ENCODE peak calls at places on chromosomes 16 and 17, in six cellular contexts. N, Y, Z, X, G and P are unnamed samples.

GRCh38 chr17:48426019-48426418 is 4.0 kb downstream of the SKAP1 start:
- DNase-seq in N (no peak), Y (no peak), Z (no peak), X (no peak), G (no peak), P (no peak)

GRCh38 chr17:45247429-45248131 is 14.3 kb downstream of the SPATA32 start:
- DNase-seq in N (peak; percentile 97), Y (peak; percentile 96), Z (peak; percentile 97), X (peak; percentile 86), G (peak; percentile 94), P (peak; percentile 97)

GRCh38 chr17:3335876-3336275 is 37.7 kb upstream of the OR3A1 start:
- DNase-seq in N (no peak), Y (no peak), Z (no peak), X (no peak), G (no peak), P (no peak)

GRCh38 chr16:57620316-57621231 is 7.9 kb upstream of the ADGRG1 start:
- DNase-seq in N (peak; percentile 72), Y (peak; percentile 50), Z (no peak), X (peak; percentile 48), G (no peak), P (peak; percentile 76)

GRCh38 chr16:85194528-85195270 is 82.4 kb upstream of the CIBAR2 start:
- DNase-seq in N (no peak), Y (no peak), Z (no peak), X (no peak), G (no peak), P (no peak)

GRCh38 chr16:68292425-68292824 is 18.3 kb downstream of the SLC7A6OS start:
- DNase-seq in N (no peak), Y (no peak), Z (no peak), X (no peak), G (no peak), P (no peak)

GRCh38 chr17:8019665-8020064 is 17.2 kb downstream of the GUCY2D start:
- DNase-seq in N (peak; percentile 78), Y (peak; percentile 79), Z (peak; percentile 47), X (no peak), G (no peak), P (peak; percentile 67)

GRCh38 chr16:20774703-20775362 is 11.0 kb downstream of the ACSM3 start:
- DNase-seq in N (peak; percentile 75), Y (peak; percentile 86), Z (peak; percentile 68), X (peak; percentile 41), G (peak; percentile 79), P (peak; percentile 86)

GRCh38 chr16:17476414-17477259 is 5.9 kb upstream of the XYLT1 start:
- DNase-seq in N (no peak), Y (no peak), Z (no peak), X (no peak), G (peak; percentile 78), P (no peak)

GRCh38 chr16:23324727-23325126 is 22.6 kb downstream of the SCNN1B start:
- DNase-seq in N (peak; percentile 41), Y (peak; percentile 81), Z (no peak), X (no peak), G (no peak), P (peak; percentile 90)

GRCh38 chr17:16880121-16880842 is 91.6 kb downstream of the TNFRSF13B start:
- DNase-seq in N (no peak), Y (no peak), Z (peak; percentile 36), X (no peak), G (no peak), P (no peak)

GRCh38 chr16:74216319-74216718 is 80.3 kb upstream of the PSMD7 start:
- DNase-seq in N (no peak), Y (no peak), Z (no peak), X (no peak), G (no peak), P (no peak)

GRCh38 chr17:45129940-45130639 is 2.2 kb downstream of the PLCD3 start:
- DNase-seq in N (peak; percentile 56), Y (no peak), Z (peak; percentile 45), X (no peak), G (peak; percentile 30), P (no peak)

GRCh38 chr17:45018514-45019176 is 32.8 kb downstream of the DCAKD start:
- DNase-seq in N (no peak), Y (no peak), Z (no peak), X (no peak), G (no peak), P (no peak)

GRCh38 chr16:89345663-89346150 is 128.2 kb downstream of the ZNF778 start:
- DNase-seq in N (no peak), Y (no peak), Z (peak; percentile 80), X (no peak), G (no peak), P (peak; percentile 43)

GRCh38 chr17:33940769-33941168 is 314.3 kb upstream of the CCL2 start:
- DNase-seq in N (no peak), Y (no peak), Z (no peak), X (no peak), G (no peak), P (no peak)

GRCh38 chr17:57956311-57957119 is 1.3 kb upstream of the CUEDC1 start:
- DNase-seq in N (no peak), Y (no peak), Z (no peak), X (peak; percentile 42), G (no peak), P (no peak)

GRCh38 chr17:1779571-1780074 is 17.8 kb downstream of the SERPINF1 start:
- DNase-seq in N (peak; percentile 84), Y (peak; percentile 77), Z (no peak), X (peak; percentile 84), G (no peak), P (peak; percentile 71)

GRCh38 chr17:44900894-44901293 is 1.6 kb upstream of the EFTUD2 start:
- DNase-seq in N (no peak), Y (no peak), Z (no peak), X (no peak), G (no peak), P (no peak)

GRCh38 chr16:56708821-56709685 is 20.9 kb upstream of the NUP93 start:
- DNase-seq in N (no peak), Y (no peak), Z (no peak), X (no peak), G (no peak), P (no peak)

DNA sequence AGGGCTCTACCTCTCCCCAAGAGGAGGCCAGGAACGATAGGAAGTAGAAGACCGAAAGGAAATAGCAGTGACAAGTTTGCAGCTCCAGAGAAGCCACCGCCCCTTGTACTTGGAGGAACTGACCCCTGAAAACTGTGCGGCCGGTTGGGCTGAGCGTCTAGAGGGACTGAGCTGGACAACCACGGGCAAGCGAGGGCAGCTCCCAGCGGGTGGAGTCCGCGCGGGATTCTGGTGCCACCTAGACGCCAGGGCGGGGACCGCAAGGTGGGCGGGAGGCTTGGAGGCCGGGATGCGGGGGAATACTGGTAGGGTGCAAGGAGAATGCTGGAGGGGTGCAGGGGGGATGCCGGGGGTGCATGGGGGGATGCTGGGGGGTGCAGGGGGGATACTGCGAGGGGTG is 1.3 kb upstream of the SLC6A4 start:
- DNase-seq in N (peak; percentile 91), Y (peak; percentile 53), Z (peak; percentile 73), X (peak; percentile 73), G (peak; percentile 86), P (peak; percentile 76)
- TF ChIP-seq CTCF in N (peak; percentile 36), Y (no peak), Z (peak; percentile 37), X (peak; percentile 29), G (peak; percentile 33), P (peak; percentile 16)

DNA sequence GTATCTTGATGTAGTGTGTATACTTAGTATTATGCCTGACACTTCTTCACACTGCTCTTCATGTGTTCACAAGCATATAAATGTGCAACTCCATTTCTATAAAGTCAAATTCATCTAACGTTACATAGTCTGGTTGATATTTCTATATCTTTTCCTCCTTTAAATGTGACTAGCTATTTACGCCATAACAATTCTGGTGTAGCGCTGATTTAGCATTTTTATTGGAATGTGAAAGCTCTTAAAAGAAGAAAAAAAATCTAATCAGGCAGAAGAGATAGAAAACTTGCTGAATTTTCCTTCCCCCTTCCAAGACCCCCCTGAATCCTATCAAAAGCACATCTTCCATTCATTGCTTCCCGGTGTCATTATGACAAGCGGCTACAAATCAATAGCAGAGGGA is 299.4 kb upstream of the PMFBP1 start:
- DNase-seq in N (no peak), Y (no peak), Z (no peak), X (no peak), G (no peak), P (no peak)
- H3K27ac ChIP-seq in N (no peak overlapping the region), Y (no peak overlapping the region), Z (no peak overlapping the region), X (no peak overlapping the region), G (no peak overlapping the region), P (no peak overlapping the region)

GRCh38 chr16:82631701-82632685 is 5.2 kb downstream of the CDH13 start:
- DNase-seq in N (no peak), Y (no peak), Z (no peak), X (peak; percentile 85), G (no peak), P (no peak)
- TF ChIP-seq CTCF in N (no peak), Y (no peak), Z (no peak), X (peak; percentile 29), G (peak; percentile 38), P (no peak)

GRCh38 chr16:31081428-31082351 is 7.1 kb downstream of the PRSS53 start:
- DNase-seq in N (no peak), Y (no peak), Z (no peak), X (peak; percentile 58), G (no peak), P (no peak)
- H3K27ac ChIP-seq in N (no peak overlapping the region), Y (peak overlapping the region; percentile 5), Z (no peak overlapping the region), X (no peak overlapping the region), G (no peak overlapping the region), P (no peak overlapping the region)

GRCh38 chr17:42329025-42329976 is 41.0 kb downstream of the STAT5A start:
- DNase-seq in N (no peak), Y (peak; percentile 34), Z (no peak), X (no peak), G (no peak), P (no peak)
- TF ChIP-seq CTCF in N (no peak), Y (no peak), Z (no peak), X (no peak), G (no peak), P (no peak)

DNA sequence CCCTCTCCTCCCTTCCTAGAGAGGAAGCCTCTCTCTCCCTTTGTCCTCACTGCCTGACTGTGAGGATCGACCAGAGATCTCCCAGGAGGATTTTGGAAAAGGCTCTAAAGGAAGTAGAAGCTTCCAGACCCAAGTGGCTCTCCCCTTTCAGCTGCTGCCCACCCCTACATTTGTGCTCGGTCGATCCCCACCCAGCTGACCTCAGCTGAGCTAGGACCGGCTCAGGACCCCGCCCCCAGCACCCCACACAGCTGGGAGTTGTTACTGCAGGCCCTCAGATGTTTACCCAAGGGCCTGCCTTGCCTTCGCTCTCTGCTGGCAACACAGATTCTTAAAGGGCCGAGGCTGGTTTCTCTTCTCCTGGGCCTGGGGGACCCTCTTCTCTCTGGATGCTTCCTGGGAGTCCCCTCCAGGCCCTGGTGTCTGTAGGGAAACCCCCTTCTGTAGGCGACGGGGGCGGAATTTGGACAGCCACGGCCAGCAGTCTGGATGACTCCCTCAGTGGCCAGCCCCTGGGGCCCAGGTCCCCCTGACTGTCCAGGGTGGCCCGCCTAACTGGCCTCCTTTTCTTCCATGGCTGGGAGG is 26.9 kb upstream of the TIMP2 start:
- DNase-seq in N (peak; percentile 66), Y (no peak), Z (no peak), X (no peak), G (no peak), P (no peak)
- H3K27ac ChIP-seq in N (peak overlapping the region; percentile 43), Y (no peak overlapping the region), Z (no peak overlapping the region), X (no peak overlapping the region), G (no peak overlapping the region), P (no peak overlapping the region)